ENCODE peak calls at places on chromosomes 2 and 18, in ten cellular contexts. V, M, Y, S, R, F, A, J, Q and W are unnamed samples.

GRCh38 chr2:60484080-60484737 is 69.2 kb downstream of the BCL11A start:
- DNase-seq in R (no peak), A (no peak), J (no peak), F (no peak), Y (no peak), V (no peak), Q (peak; percentile 83), M (no peak), S (no peak), W (peak; percentile 44)

GRCh38 chr2:25131567-25132295 is 36.6 kb downstream of the POMC start:
- DNase-seq in S (no peak), A (no peak), Q (no peak), Y (no peak), R (no peak), J (peak; percentile 47), F (no peak), V (no peak), M (peak; percentile 75), W (no peak)

GRCh38 chr2:48205137-48205798 is 299.0 kb upstream of the FBXO11 start:
- DNase-seq in R (no peak), M (no peak), A (no peak), Q (peak; percentile 25), J (peak; percentile 64), F (no peak), S (no peak), Y (no peak), V (no peak), W (no peak)

GRCh38 chr2:156903335-156903734 is 354.2 kb upstream of the GALNT5 start:
- DNase-seq in S (no peak), F (no peak), J (no peak), R (no peak), M (no peak), A (no peak), V (no peak), Y (no peak), Q (no peak), W (no peak)

GRCh38 chr2:46275995-46276394 is 21.2 kb upstream of the EPAS1 start:
- DNase-seq in S (no peak), Y (no peak), Q (no peak), J (no peak), M (peak; percentile 93), A (no peak), V (no peak), F (no peak), R (no peak), W (no peak)

GRCh38 chr2:233673896-233674295 is 2.2 kb downstream of the UGT1A9 start:
- DNase-seq in R (no peak), Y (no peak), Q (no peak), A (no peak), J (no peak), F (no peak), V (no peak), S (no peak), M (no peak), W (no peak)

GRCh38 chr18:48955528-48956261 is 4.9 kb upstream of the SMAD7 start:
- DNase-seq in F (no peak), A (no peak), M (peak; percentile 80), Y (no peak), Q (peak; percentile 76), R (no peak), S (no peak), V (peak; percentile 68), J (no peak), W (peak; percentile 63)

GRCh38 chr2:232982926-232983668 is 30.0 kb downstream of the NGEF start:
- DNase-seq in V (no peak), J (no peak), R (no peak), Q (peak; percentile 8), S (no peak), A (no peak), M (no peak), F (no peak), Y (no peak), W (no peak)

GRCh38 chr2:101253713-101254085 is 1.0 kb downstream of the CNOT11 start:
- DNase-seq in J (no peak), Q (no peak), S (no peak), F (no peak), R (no peak), A (no peak), Y (no peak), V (no peak), M (no peak), W (no peak)

GRCh38 chr2:194714541-194714940 is 942.5 kb upstream of the SLC39A10 start:
- DNase-seq in R (no peak), M (no peak), V (no peak), Q (no peak), A (no peak), F (no peak), J (no peak), S (no peak), Y (no peak), W (no peak)

GRCh38 chr2:602571-603366 is 74.4 kb downstream of the TMEM18 start:
- DNase-seq in J (peak; percentile 69), V (no peak), R (no peak), Y (no peak), A (no peak), M (no peak), S (no peak), F (no peak), Q (no peak), W (no peak)

GRCh38 chr2:191374939-191375338 is 129.7 kb downstream of the MYO1B start:
- DNase-seq in A (no peak), S (no peak), V (no peak), J (no peak), R (no peak), M (no peak), F (no peak), Q (no peak), Y (no peak), W (no peak)

GRCh38 chr18:11955299-11956029 is 25.8 kb upstream of the IMPA2 start:
- DNase-seq in M (no peak), J (no peak), Q (peak; percentile 63), V (no peak), A (no peak), S (no peak), F (no peak), Y (no peak), R (no peak), W (peak; percentile 75)

GRCh38 chr2:127651987-127652550 is 6.1 kb downstream of the GPR17 start:
- DNase-seq in M (peak; percentile 96), J (no peak), R (no peak), A (no peak), Q (no peak), S (no peak), F (no peak), V (no peak), Y (no peak), W (no peak)

GRCh38 chr2:188291617-188292445 is at the start of gene GULP1:
- DNase-seq in A (no peak), V (peak; percentile 58), S (no peak), J (peak; percentile 58), Q (peak; percentile 89), Y (no peak), F (no peak), M (peak; percentile 91), R (no peak), W (no peak)

GRCh38 chr2:104872034-104872865 is 18.3 kb downstream of the POU3F3 start:
- DNase-seq in S (no peak), A (no peak), Y (no peak), M (no peak), F (no peak), V (no peak), J (no peak), Q (no peak), R (no peak), W (no peak)

GRCh38 chr18:79062806-79063205 is 6.4 kb upstream of the ATP9B start:
- DNase-seq in J (no peak), M (no peak), F (no peak), Q (no peak), S (no peak), R (no peak), V (no peak), A (no peak), Y (no peak), W (no peak)

GRCh38 chr2:40665493-40666232 is 213.8 kb upstream of the SLC8A1 start:
- DNase-seq in V (no peak), S (no peak), F (no peak), M (no peak), A (no peak), J (no peak), Y (no peak), R (no peak), Q (no peak), W (no peak)

GRCh38 chr2:195659114-195659513 is 2.1 kb downstream of the SLC39A10 start:
- DNase-seq in S (no peak), M (no peak), Y (peak; percentile 6), V (no peak), R (no peak), J (peak; percentile 20), Q (no peak), F (no peak), A (no peak), W (no peak)

GRCh38 chr2:54665436-54665856 is 58.0 kb upstream of the EML6 start:
- DNase-seq in Y (peak; percentile 19), Q (no peak), S (no peak), M (no peak), J (peak; percentile 43), A (no peak), R (no peak), V (no peak), F (peak; percentile 46), W (no peak)

GRCh38 chr2:206800501-206801416 is 35.4 kb downstream of the FASTKD2 start:
- DNase-seq in A (peak; percentile 7), V (peak; percentile 13), S (peak; percentile 29), F (no peak), R (peak; percentile 35), Y (peak; percentile 9), J (peak; percentile 62), M (peak; percentile 57), Q (peak; percentile 78), W (peak; percentile 44)

GRCh38 chr2:149399934-149400615 is 69.7 kb downstream of the LYPD6 start:
- DNase-seq in Q (no peak), J (no peak), M (no peak), R (no peak), V (no peak), A (no peak), Y (no peak), F (no peak), S (no peak), W (no peak)

GRCh38 chr2:2324565-2325101 is 6.4 kb downstream of the MYT1L start:
- DNase-seq in J (peak; percentile 17), A (no peak), F (no peak), Y (no peak), M (no peak), V (no peak), Q (no peak), R (no peak), S (no peak), W (no peak)

GRCh38 chr2:152483276-152483996 is 148.5 kb downstream of the FMNL2 start:
- DNase-seq in Q (no peak), Y (no peak), R (no peak), M (no peak), J (no peak), V (no peak), F (no peak), S (no peak), A (no peak), W (no peak)

GRCh38 chr2:176063958-176064357 is 19.8 kb downstream of the EVX2 start:
- DNase-seq in Y (no peak), M (no peak), S (no peak), V (no peak), J (no peak), R (no peak), F (no peak), Q (no peak), A (no peak), W (no peak)

GRCh38 chr2:10478916-10479315 is 30.8 kb upstream of the ODC1 start:
- DNase-seq in V (no peak), J (no peak), R (no peak), M (no peak), A (no peak), Y (no peak), Q (no peak), F (no peak), S (no peak), W (no peak)

GRCh38 chr2:154533300-154533940 is 165.1 kb upstream of the KCNJ3 start:
- DNase-seq in Q (no peak), A (no peak), Y (no peak), M (no peak), V (no peak), S (no peak), F (no peak), J (no peak), R (no peak), W (no peak)

GRCh38 chr2:68746408-68746807 is 11.8 kb downstream of the ARHGAP25 start:
- DNase-seq in V (no peak), M (no peak), A (no peak), Y (no peak), R (no peak), F (no peak), Q (no peak), J (no peak), S (no peak), W (no peak)